ENCODE peak calls at places on chromosomes 3 and 15, in ten cellular contexts. One of them, this sample, is unnamed. For H3K4me1, the result is how much of the 10 kb centered on the place peaks cover.

GRCh38 chr15:36898522-36899126 is 201.7 kb downstream of the MEIS2 start:
- DNase-seq in HepG2: peak
- DNase-seq in HAP-1: no peak
- DNase-seq in tibial nerve: no peak
- DNase-seq in heart left ventricle: no peak
- DNase-seq in uterus: no peak
- DNase-seq in colonic mucosa: no peak
- DNase-seq in IMR-90: no peak
- DNase-seq in stomach: no peak
- DNase-seq in CD8-positive, alpha-beta memory T cell: no peak
- DNase-seq in this sample: no peak

GRCh38 chr3:187661267-187661666 is 8.9 kb downstream of the SST start:
- DNase-seq in IMR-90: no peak
- DNase-seq in tibial nerve: no peak
- DNase-seq in uterus: no peak
- DNase-seq in colonic mucosa: no peak
- DNase-seq in HepG2: no peak
- DNase-seq in stomach: no peak
- DNase-seq in CD8-positive, alpha-beta memory T cell: no peak
- DNase-seq in HAP-1: no peak
- DNase-seq in heart left ventricle: no peak
- DNase-seq in this sample: no peak

GRCh38 chr3:134485075-134485536 is 679 bp downstream of the ANAPC13 start:
- DNase-seq in HepG2: peak
- DNase-seq in tibial nerve: no peak
- DNase-seq in IMR-90: no peak
- DNase-seq in heart left ventricle: no peak
- DNase-seq in CD8-positive, alpha-beta memory T cell: no peak
- DNase-seq in stomach: no peak
- DNase-seq in colonic mucosa: peak
- DNase-seq in HAP-1: peak
- DNase-seq in uterus: no peak
- DNase-seq in this sample: peak

GRCh38 chr3:8505621-8506020 is 4.0 kb downstream of the LMCD1 start:
- DNase-seq in CD8-positive, alpha-beta memory T cell: no peak
- DNase-seq in HAP-1: no peak
- DNase-seq in heart left ventricle: no peak
- DNase-seq in HepG2: no peak
- DNase-seq in stomach: peak
- DNase-seq in tibial nerve: no peak
- DNase-seq in IMR-90: no peak
- DNase-seq in uterus: peak
- DNase-seq in colonic mucosa: peak
- DNase-seq in this sample: no peak

GRCh38 chr3:161171113-161171512 is 50.0 kb upstream of the NMD3 start:
- DNase-seq in tibial nerve: peak
- DNase-seq in stomach: no peak
- DNase-seq in HAP-1: no peak
- DNase-seq in heart left ventricle: no peak
- DNase-seq in uterus: peak
- DNase-seq in CD8-positive, alpha-beta memory T cell: no peak
- DNase-seq in HepG2: no peak
- DNase-seq in colonic mucosa: peak
- DNase-seq in IMR-90: peak
- DNase-seq in this sample: no peak

GRCh38 chr3:175940881-175941280 is 1081.7 kb downstream of the NAALADL2 start:
- DNase-seq in HAP-1: peak
- DNase-seq in heart left ventricle: no peak
- DNase-seq in tibial nerve: no peak
- DNase-seq in CD8-positive, alpha-beta memory T cell: no peak
- DNase-seq in IMR-90: no peak
- DNase-seq in HepG2: peak
- DNase-seq in uterus: no peak
- DNase-seq in colonic mucosa: no peak
- DNase-seq in stomach: no peak
- DNase-seq in this sample: peak

GRCh38 chr15:66095871-66096710 is 157.5 kb downstream of the MEGF11 start:
- DNase-seq in heart left ventricle: no peak
- DNase-seq in uterus: no peak
- DNase-seq in HAP-1: no peak
- DNase-seq in colonic mucosa: no peak
- DNase-seq in stomach: no peak
- DNase-seq in tibial nerve: no peak
- DNase-seq in CD8-positive, alpha-beta memory T cell: no peak
- DNase-seq in HepG2: peak
- DNase-seq in IMR-90: no peak
- DNase-seq in this sample: no peak

GRCh38 chr3:165855581-165855980 is 18.4 kb upstream of the BCHE start:
- DNase-seq in CD8-positive, alpha-beta memory T cell: no peak
- DNase-seq in stomach: no peak
- DNase-seq in IMR-90: no peak
- DNase-seq in HAP-1: peak
- DNase-seq in tibial nerve: no peak
- DNase-seq in HepG2: no peak
- DNase-seq in heart left ventricle: no peak
- DNase-seq in uterus: no peak
- DNase-seq in colonic mucosa: no peak
- DNase-seq in this sample: no peak

GRCh38 chr3:33758278-33758677 is 40.2 kb upstream of the PDCD6IP start:
- DNase-seq in IMR-90: no peak
- DNase-seq in HepG2: no peak
- DNase-seq in uterus: no peak
- DNase-seq in tibial nerve: no peak
- DNase-seq in heart left ventricle: no peak
- DNase-seq in HAP-1: no peak
- DNase-seq in stomach: no peak
- DNase-seq in colonic mucosa: no peak
- DNase-seq in CD8-positive, alpha-beta memory T cell: no peak
- DNase-seq in this sample: no peak

GRCh38 chr3:156751461-156752025 is 74.6 kb upstream of the LEKR1 start:
- DNase-seq in tibial nerve: peak
- DNase-seq in uterus: peak
- DNase-seq in stomach: no peak
- DNase-seq in HepG2: no peak
- DNase-seq in IMR-90: peak
- DNase-seq in colonic mucosa: no peak
- DNase-seq in heart left ventricle: no peak
- DNase-seq in CD8-positive, alpha-beta memory T cell: no peak
- DNase-seq in HAP-1: no peak
- DNase-seq in this sample: no peak
- H3K4me3 ChIP-seq in tibial nerve: no peak
- H3K4me3 ChIP-seq in uterus: peak
- H3K4me3 ChIP-seq in stomach: no peak
- H3K4me3 ChIP-seq in HepG2: no peak
- H3K4me3 ChIP-seq in IMR-90: no peak
- H3K4me3 ChIP-seq in colonic mucosa: no peak
- H3K4me3 ChIP-seq in heart left ventricle: peak
- H3K4me3 ChIP-seq in CD8-positive, alpha-beta memory T cell: no peak
- H3K4me3 ChIP-seq in HAP-1: no peak
- H3K4me3 ChIP-seq in this sample: no peak

GRCh38 chr3:62605413-62606068 is 232.2 kb upstream of the FEZF2 start:
- DNase-seq in tibial nerve: no peak
- DNase-seq in HAP-1: no peak
- DNase-seq in CD8-positive, alpha-beta memory T cell: no peak
- DNase-seq in uterus: no peak
- DNase-seq in heart left ventricle: no peak
- DNase-seq in stomach: no peak
- DNase-seq in colonic mucosa: no peak
- DNase-seq in IMR-90: no peak
- DNase-seq in HepG2: no peak
- DNase-seq in this sample: no peak
- H3K4me1 ChIP-seq in tibial nerve: under half
- H3K4me1 ChIP-seq in HAP-1: under half
- H3K4me1 ChIP-seq in CD8-positive, alpha-beta memory T cell: under half
- H3K4me1 ChIP-seq in uterus: under half
- H3K4me1 ChIP-seq in heart left ventricle: under half
- H3K4me1 ChIP-seq in stomach: under half
- H3K4me1 ChIP-seq in colonic mucosa: under half
- H3K4me1 ChIP-seq in IMR-90: under half
- H3K4me1 ChIP-seq in HepG2: under half
- H3K4me1 ChIP-seq in this sample: under half

GRCh38 chr3:127136024-127136600 is 56.8 kb upstream of the PRR23E start:
- DNase-seq in IMR-90: no peak
- DNase-seq in HepG2: no peak
- DNase-seq in HAP-1: no peak
- DNase-seq in tibial nerve: no peak
- DNase-seq in heart left ventricle: no peak
- DNase-seq in stomach: no peak
- DNase-seq in colonic mucosa: no peak
- DNase-seq in uterus: no peak
- DNase-seq in CD8-positive, alpha-beta memory T cell: no peak
- DNase-seq in this sample: no peak
- H3K4me3 ChIP-seq in IMR-90: no peak
- H3K4me3 ChIP-seq in HepG2: no peak
- H3K4me3 ChIP-seq in HAP-1: no peak
- H3K4me3 ChIP-seq in tibial nerve: no peak
- H3K4me3 ChIP-seq in heart left ventricle: peak
- H3K4me3 ChIP-seq in stomach: no peak
- H3K4me3 ChIP-seq in colonic mucosa: no peak
- H3K4me3 ChIP-seq in uterus: no peak
- H3K4me3 ChIP-seq in CD8-positive, alpha-beta memory T cell: no peak
- H3K4me3 ChIP-seq in this sample: no peak

DNA sequence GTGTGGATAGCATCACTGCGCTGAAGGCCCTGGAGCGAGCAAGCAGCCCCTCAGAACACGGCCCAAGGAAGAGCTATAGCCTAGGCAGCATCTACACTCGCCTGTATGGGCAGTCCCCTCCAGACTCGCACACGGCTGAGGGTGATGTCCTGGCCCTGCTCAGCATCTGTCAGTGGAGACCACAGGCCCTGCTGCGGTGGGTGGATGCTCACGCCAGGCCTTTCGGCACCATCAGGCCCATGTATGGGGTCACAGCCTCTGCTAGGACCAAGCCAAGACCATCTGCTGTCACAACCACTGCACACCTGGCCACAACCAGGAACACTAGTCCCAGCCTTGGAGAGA is 20.5 kb downstream of the ATRIP start:
- DNase-seq in tibial nerve: no peak
- DNase-seq in HepG2: no peak
- DNase-seq in uterus: no peak
- DNase-seq in stomach: no peak
- DNase-seq in CD8-positive, alpha-beta memory T cell: no peak
- DNase-seq in heart left ventricle: no peak
- DNase-seq in IMR-90: no peak
- DNase-seq in HAP-1: no peak
- DNase-seq in colonic mucosa: no peak
- DNase-seq in this sample: no peak
- H3K4me1 ChIP-seq in tibial nerve: half or more
- H3K4me1 ChIP-seq in HepG2: half or more
- H3K4me1 ChIP-seq in uterus: under half
- H3K4me1 ChIP-seq in stomach: half or more
- H3K4me1 ChIP-seq in CD8-positive, alpha-beta memory T cell: half or more
- H3K4me1 ChIP-seq in heart left ventricle: half or more
- H3K4me1 ChIP-seq in IMR-90: under half
- H3K4me1 ChIP-seq in HAP-1: under half
- H3K4me1 ChIP-seq in colonic mucosa: under half
- H3K4me1 ChIP-seq in this sample: under half